ENCODE peak calls at places on chromosome 2, in four cellular contexts. D is choroid plexus epithelial cell; W is upper lobe of right lung; H is CD8-positive, alpha-beta T cell. S is an unnamed sample.

GRCh38 chr2:156147594-156148330 is 184.8 kb downstream of the NR4A2 start:
- DNase-seq in D (no peak), W (no peak), H (no peak), S (no peak)

GRCh38 chr2:133413863-133414262 is 154.4 kb downstream of the NCKAP5 start:
- DNase-seq in D (no peak), W (no peak), H (no peak), S (no peak)

GRCh38 chr2:164705412-164706167 is 84.3 kb upstream of the GRB14 start:
- DNase-seq in D (no peak), W (peak; percentile 73), H (no peak), S (no peak)

GRCh38 chr2:33136056-33136455 is 189.3 kb downstream of the LTBP1 start:
- DNase-seq in D (peak; percentile 50), W (no peak), H (no peak), S (no peak)

GRCh38 chr2:71702971-71703898 is 249.9 kb downstream of the DYSF start:
- DNase-seq in D (no peak), W (peak; percentile 41), H (no peak), S (no peak)

GRCh38 chr2:175203621-175204496 is 22.3 kb upstream of the ATP5MC3 start:
- DNase-seq in D (peak; percentile 78), W (no peak), H (peak; percentile 51), S (no peak)

GRCh38 chr2:96265349-96265839 is 403 bp downstream of the TMEM127 start:
- DNase-seq in D (no peak), W (no peak), H (no peak), S (peak; percentile 86)

GRCh38 chr2:139142252-139142651 is 362.1 kb upstream of the NXPH2 start:
- DNase-seq in D (peak; percentile 41), W (no peak), H (no peak), S (no peak)

GRCh38 chr2:143165291-143165690 is 36.1 kb downstream of the ARHGAP15 start:
- DNase-seq in D (no peak), W (no peak), H (no peak), S (no peak)

GRCh38 chr2:233032551-233033320 is at the start of gene NEU2:
- DNase-seq in D (no peak), W (no peak), H (no peak), S (no peak)

GRCh38 chr2:38163006-38163405 is 87.1 kb upstream of the CYP1B1 start:
- DNase-seq in D (no peak), W (no peak), H (no peak), S (no peak)

GRCh38 chr2:34997779-34998178 is 1357.8 kb upstream of the CRIM1 start:
- DNase-seq in D (no peak), W (no peak), H (no peak), S (no peak)

GRCh38 chr2:151972176-151973012 is 126.5 kb downstream of the CACNB4 start:
- DNase-seq in D (no peak), W (no peak), H (no peak), S (no peak)

GRCh38 chr2:37982847-37983246 is 57.8 kb downstream of the RMDN2 start:
- DNase-seq in D (no peak), W (no peak), H (no peak), S (no peak)

GRCh38 chr2:190664240-190664639 is 15.4 kb downstream of the NAB1 start:
- DNase-seq in D (peak; percentile 84), W (no peak), H (no peak), S (no peak)

GRCh38 chr2:223952280-223952968 is 4.8 kb upstream of the MRPL44 start:
- DNase-seq in D (no peak), W (no peak), H (no peak), S (no peak)

GRCh38 chr2:191631754-191632153 is 46.2 kb upstream of the NABP1 start:
- DNase-seq in D (peak; percentile 93), W (peak; percentile 77), H (no peak), S (no peak)

GRCh38 chr2:191831410-191831994 is 15.4 kb downstream of the CAVIN2 start:
- DNase-seq in D (peak; percentile 15), W (no peak), H (no peak), S (no peak)

GRCh38 chr2:235026137-235026536 is 74.3 kb downstream of the SH3BP4 start:
- DNase-seq in D (peak; percentile 84), W (peak; percentile 16), H (no peak), S (no peak)

GRCh38 chr2:143530753-143531152 is 401.5 kb downstream of the ARHGAP15 start:
- DNase-seq in D (peak; percentile 43), W (no peak), H (no peak), S (no peak)

GRCh38 chr2:120934891-120935338 is 199.2 kb downstream of the GLI2 start:
- DNase-seq in D (peak; percentile 69), W (no peak), H (no peak), S (no peak)

GRCh38 chr2:236241181-236242056 is 22.8 kb downstream of the ASB18 start:
- DNase-seq in D (no peak), W (no peak), H (no peak), S (peak; percentile 53)

GRCh38 chr2:232496508-232497373 is 9.1 kb upstream of the ECEL1 start:
- DNase-seq in D (no peak), W (no peak), H (no peak), S (no peak)

GRCh38 chr2:88857951-88858406 is 166.5 kb downstream of the RPIA start:
- DNase-seq in D (peak; percentile 93), W (no peak), H (no peak), S (no peak)

DNA sequence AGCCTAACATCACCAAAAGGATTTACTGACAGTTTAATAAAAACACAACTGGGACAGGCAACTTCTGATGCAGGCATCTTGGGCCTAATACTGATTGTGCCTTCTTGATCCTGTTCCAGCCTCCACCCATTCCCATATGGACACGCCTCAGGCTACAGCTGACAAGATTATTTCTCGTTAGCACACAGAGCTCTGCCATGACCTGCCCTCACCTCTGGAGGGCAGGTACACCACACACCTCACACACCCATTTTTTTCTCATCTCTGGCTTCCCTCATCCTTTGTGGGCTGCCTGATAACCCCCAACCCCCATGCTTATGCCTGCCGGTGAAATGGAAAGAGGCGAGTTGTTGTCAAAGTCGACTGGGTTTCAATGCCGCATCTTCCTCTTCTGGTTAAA is 147.0 kb downstream of the ANTXR1 start:
- DNase-seq in D (no peak), W (no peak), H (no peak), S (no peak)
- TF ChIP-seq CTCF in D (no peak), W (no peak), H (no peak), S (no peak)

GRCh38 chr2:209648714-209649113 is 122.9 kb upstream of the UNC80 start:
- DNase-seq in D (peak; percentile 78), W (no peak), H (no peak), S (no peak)

DNA sequence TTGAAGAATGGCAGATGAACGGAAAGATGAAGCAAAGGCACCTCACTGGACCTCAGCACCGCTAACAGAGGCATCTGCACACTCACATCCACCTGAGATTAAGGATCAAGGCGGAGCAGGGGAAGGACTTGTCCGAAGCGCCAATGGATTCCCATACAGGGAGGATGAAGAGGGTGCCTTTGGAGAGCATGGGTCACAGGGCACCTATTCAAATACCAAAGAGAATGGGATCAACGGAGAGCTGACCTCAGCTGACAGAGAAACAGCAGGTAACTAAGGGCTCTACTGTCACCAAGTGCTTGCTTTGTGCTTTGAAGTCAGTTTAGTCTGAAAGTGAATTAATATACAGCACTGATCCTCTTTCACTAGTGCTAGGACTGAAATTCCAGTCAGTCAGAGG is 118.5 kb upstream of the UNC80 start:
- DNase-seq in D (no peak), W (no peak), H (no peak), S (no peak)
- TF ChIP-seq CTCF in D (no peak), W (no peak), H (no peak), S (no peak)

GRCh38 chr2:42385225-42385624 is 24.2 kb upstream of the COX7A2L start:
- DNase-seq in D (peak; percentile 32), W (no peak), H (no peak), S (no peak)
- TF ChIP-seq CTCF in D (peak; percentile 61), W (no peak), H (no peak), S (peak; percentile 24)

GRCh38 chr2:217108086-217108485 is 248.2 kb upstream of the TNP1 start:
- DNase-seq in D (no peak), W (no peak), H (no peak), S (no peak)

GRCh38 chr2:217108575-217109027 is 248.7 kb upstream of the TNP1 start:
- DNase-seq in D (no peak), W (no peak), H (no peak), S (no peak)

GRCh38 chr2:217107480-217107879 is 247.6 kb upstream of the TNP1 start:
- DNase-seq in D (no peak), W (no peak), H (no peak), S (no peak)

GRCh38 chr2:217105733-217106649 is 246.1 kb upstream of the TNP1 start:
- DNase-seq in D (peak; percentile 87), W (no peak), H (no peak), S (no peak)

GRCh38 chr2:217106650-217107014 is 246.8 kb upstream of the TNP1 start:
- DNase-seq in D (peak; percentile 22), W (no peak), H (no peak), S (no peak)
- TF ChIP-seq CTCF in D (peak; percentile 63), W (peak; percentile 20), H (no peak), S (peak; percentile 49)

GRCh38 chr2:124301915-124302314 is 276.8 kb downstream of the CNTNAP5 start:
- DNase-seq in D (no peak), W (no peak), H (no peak), S (no peak)

DNA sequence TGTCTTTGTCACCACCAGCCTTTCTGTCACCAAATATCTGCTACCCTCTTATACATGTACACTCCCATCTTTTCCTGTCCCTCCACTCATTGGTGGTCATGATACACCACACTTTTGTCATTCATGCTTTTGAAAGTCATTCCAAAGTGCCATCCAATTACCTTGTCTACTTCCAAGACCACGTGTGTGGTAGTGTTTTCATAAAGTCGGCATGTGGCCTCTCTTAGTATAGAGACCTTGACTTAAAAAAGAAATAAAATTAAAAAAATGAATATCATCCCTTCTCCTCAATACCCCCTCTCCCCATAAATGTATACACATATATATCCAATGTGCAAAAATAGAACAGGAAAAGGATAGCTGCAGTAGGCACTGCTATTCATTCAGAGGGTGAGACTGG is 271.4 kb downstream of the CNTNAP5 start:
- DNase-seq in D (no peak), W (no peak), H (no peak), S (no peak)
- TF ChIP-seq CTCF in D (no peak), W (no peak), H (no peak), S (no peak)

DNA sequence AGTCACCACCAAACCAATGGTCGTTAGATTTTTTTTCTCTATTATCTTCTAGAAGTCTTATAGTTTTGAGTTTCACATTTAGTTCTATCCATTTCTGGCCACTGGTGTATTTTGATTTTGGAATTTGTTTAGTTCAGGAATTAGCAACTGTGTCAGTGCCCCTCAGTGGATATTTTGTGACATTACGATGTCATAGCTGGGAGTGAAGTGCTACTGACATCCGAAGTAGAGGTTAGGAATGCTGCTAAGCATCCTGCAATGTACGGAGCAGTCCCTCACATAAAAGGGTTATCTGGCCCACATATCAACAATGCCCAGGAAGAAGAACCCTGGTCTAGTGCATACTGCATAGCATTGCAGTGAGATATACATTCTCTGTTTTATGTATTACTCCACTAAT is 157.4 kb upstream of the RGPD4 start:
- DNase-seq in D (peak; percentile 54), W (no peak), H (no peak), S (no peak)
- TF ChIP-seq CTCF in D (peak; percentile 41), W (no peak), H (no peak), S (peak; percentile 58)

GRCh38 chr2:65671670-65672069 is 239.3 kb upstream of the SPRED2 start:
- DNase-seq in D (no peak), W (no peak), H (no peak), S (no peak)
- TF ChIP-seq CTCF in D (no peak), W (no peak), H (no peak), S (no peak)

S was measured in osteocyte.